ENCODE peak calls at places on chromosome 7, in four cellular contexts. R, O, L and E are unnamed samples.

GRCh38 chr7:22657479-22657878 is 69.5 kb upstream of the IL6 start:
- DNase-seq in R (no peak), O (no peak), L (no peak), E (no peak)

GRCh38 chr7:142385528-142386340 is 127.9 kb upstream of the PRSS58 start:
- DNase-seq in R (peak; percentile 58), O (peak; percentile 78), L (no peak), E (peak; percentile 48)

GRCh38 chr7:135812151-135812550 is 63.5 kb upstream of the FAM180A start:
- DNase-seq in R (no peak), O (no peak), L (no peak), E (no peak)

GRCh38 chr7:128020161-128020560 is 11.1 kb downstream of the LRRC4 start:
- DNase-seq in R (no peak), O (peak; percentile 93), L (no peak), E (no peak)

GRCh38 chr7:123039269-123039668 is 43.8 kb upstream of the TAS2R16 start:
- DNase-seq in R (no peak), O (peak; percentile 26), L (no peak), E (no peak)

GRCh38 chr7:132588596-132588995 is 12.3 kb upstream of the PLXNA4 start:
- DNase-seq in R (no peak), O (no peak), L (no peak), E (no peak)

GRCh38 chr7:114825423-114825951 is 96.4 kb upstream of the MDFIC start:
- DNase-seq in R (no peak), O (peak; percentile 79), L (no peak), E (no peak)

GRCh38 chr7:85469446-85469970 is 282.7 kb upstream of the SEMA3D start:
- DNase-seq in R (no peak), O (no peak), L (no peak), E (no peak)

GRCh38 chr7:35553498-35553897 is 141.4 kb downstream of the HERPUD2 start:
- DNase-seq in R (no peak), O (no peak), L (no peak), E (no peak)

GRCh38 chr7:82700739-82701138 is 257.2 kb upstream of the CACNA2D1 start:
- DNase-seq in R (no peak), O (peak; percentile 9), L (no peak), E (no peak)

GRCh38 chr7:107659666-107660065 is 962 bp upstream of the SLC26A4 start:
- DNase-seq in R (no peak), O (no peak), L (peak; percentile 3), E (no peak)

GRCh38 chr7:16411391-16411790 is 9.9 kb downstream of the CRPPA start:
- DNase-seq in R (no peak), O (no peak), L (no peak), E (no peak)

GRCh38 chr7:682810-683209 is 43.7 kb upstream of the DNAAF5 start:
- DNase-seq in R (no peak), O (no peak), L (no peak), E (no peak)

GRCh38 chr7:146375155-146375554 is 258.6 kb downstream of the CNTNAP2 start:
- DNase-seq in R (no peak), O (no peak), L (no peak), E (no peak)